ENCODE peak calls at places on chromosome 11, in nine cellular contexts. B is AG04450, O is psoas muscle, S is IMR-90, E is GM23338, I is neural progenitor cell, N is stomach, Z is neuronal stem cell, K is dorsolateral prefrontal cortex. Y is an unnamed sample.

GRCh38 chr11:79794484-79795393 is 353.9 kb upstream of the TENM4 start:
- DNase-seq in E (peak; percentile 2), N (no peak), S (no peak), B (no peak), I (no peak), K (no peak), O (no peak), Z (no peak), Y (no peak)

GRCh38 chr11:1877211-1878133 is 14.2 kb downstream of the PRR33 start:
- DNase-seq in B (no peak), Z (no peak), I (no peak), N (peak; percentile 61), E (no peak), S (no peak), O (peak; percentile 62), K (no peak), Y (peak; percentile 70)

GRCh38 chr11:132821027-132821426 is 711.3 kb downstream of the OPCML start:
- DNase-seq in E (no peak), S (peak; percentile 43), I (no peak), N (no peak), K (no peak), B (peak; percentile 8), O (no peak), Z (no peak), Y (no peak)

GRCh38 chr11:46294365-46295309 is 17.2 kb downstream of the CREB3L1 start:
- DNase-seq in B (peak; percentile 82), K (no peak), O (no peak), N (peak; percentile 48), S (peak; percentile 97), E (peak; percentile 92), I (peak; percentile 85), Z (peak; percentile 70), Y (no peak)

GRCh38 chr11:44766112-44766971 is 39.6 kb downstream of the TSPAN18 start:
- DNase-seq in Z (no peak), N (peak; percentile 50), K (no peak), E (peak; percentile 46), B (peak; percentile 44), S (peak; percentile 93), O (peak; percentile 40), I (no peak), Y (no peak)

GRCh38 chr11:9399466-9399865 is 15.0 kb downstream of the IPO7 start:
- DNase-seq in I (no peak), N (no peak), S (peak; percentile 63), K (no peak), E (no peak), B (no peak), O (no peak), Z (no peak), Y (no peak)

GRCh38 chr11:68841718-68842426 is at the start of gene CPT1A:
- DNase-seq in E (peak; percentile 78), N (peak; percentile 86), B (no peak), Z (no peak), S (peak; percentile 66), O (peak; percentile 83), I (peak; percentile 87), K (no peak), Y (peak; percentile 73)

GRCh38 chr11:64519541-64519940 is 71.5 kb upstream of the SLC22A12 start:
- DNase-seq in K (no peak), N (no peak), E (no peak), O (no peak), Z (no peak), S (no peak), I (no peak), B (no peak), Y (no peak)

GRCh38 chr11:114180301-114181055 is 115.7 kb upstream of the NNMT start:
- DNase-seq in K (peak; percentile 64), B (no peak), O (peak; percentile 30), N (peak; percentile 77), I (peak; percentile 45), Z (no peak), S (no peak), E (peak; percentile 74), Y (no peak)

GRCh38 chr11:46202149-46202548 is 75.3 kb upstream of the CREB3L1 start:
- DNase-seq in O (no peak), I (peak; percentile 58), K (no peak), N (no peak), E (peak; percentile 75), Z (no peak), B (no peak), S (no peak), Y (no peak)

GRCh38 chr11:35077709-35078695 is 61.0 kb upstream of the CD44 start:
- DNase-seq in I (no peak), N (no peak), K (no peak), E (no peak), O (no peak), Z (no peak), S (peak; percentile 84), B (no peak), Y (no peak)

GRCh38 chr11:113363406-113363805 is 24.2 kb upstream of the ANKK1 start:
- DNase-seq in N (no peak), K (no peak), O (no peak), Z (no peak), S (no peak), E (no peak), I (no peak), B (no peak), Y (no peak)

GRCh38 chr11:36098976-36099375 is 155.1 kb downstream of the LDLRAD3 start:
- DNase-seq in Z (no peak), I (no peak), N (no peak), K (no peak), S (no peak), B (no peak), O (no peak), E (no peak), Y (no peak)

GRCh38 chr11:63915961-63916836 is 765 bp downstream of the RCOR2 start:
- DNase-seq in N (peak; percentile 37), K (no peak), O (peak; percentile 62), I (peak; percentile 94), E (peak; percentile 95), B (no peak), S (no peak), Z (no peak), Y (no peak)

GRCh38 chr11:64711138-64711943 is 11.7 kb downstream of the NRXN2 start:
- DNase-seq in B (no peak), S (no peak), O (no peak), E (peak; percentile 92), I (peak; percentile 71), K (no peak), Z (peak; percentile 62), N (no peak), Y (no peak)

GRCh38 chr11:71207996-71208774 is 44.2 kb downstream of the SHANK2 start:
- DNase-seq in I (no peak), B (no peak), N (no peak), K (no peak), O (no peak), E (no peak), S (no peak), Z (no peak), Y (peak; percentile 13)

GRCh38 chr11:13685461-13686108 is 17.1 kb downstream of the FAR1 start:
- DNase-seq in N (no peak), S (peak; percentile 15), Z (no peak), I (no peak), E (no peak), B (no peak), O (no peak), K (no peak), Y (no peak)

GRCh38 chr11:44791546-44791945 is 64.8 kb downstream of the TSPAN18 start:
- DNase-seq in B (no peak), N (no peak), S (no peak), Z (no peak), O (no peak), E (no peak), I (no peak), K (no peak), Y (no peak)

GRCh38 chr11:8260202-8260996 is 3.3 kb downstream of the LMO1 start:
- DNase-seq in O (no peak), N (peak; percentile 14), B (no peak), E (no peak), Z (no peak), I (no peak), S (no peak), K (no peak), Y (no peak)

GRCh38 chr11:128725630-128726461 is 32.0 kb downstream of the FLI1 start:
- DNase-seq in N (no peak), S (peak; percentile 59), E (no peak), O (no peak), K (no peak), I (no peak), Z (no peak), B (peak; percentile 23), Y (no peak)

GRCh38 chr11:32440372-32440888 is 5.1 kb upstream of the WT1 start:
- DNase-seq in Z (no peak), K (no peak), S (no peak), B (no peak), E (no peak), O (no peak), I (no peak), N (no peak), Y (no peak)
- H3K27ac ChIP-seq in Z (no peak overlapping the region), K (no peak overlapping the region), S (no peak overlapping the region), B (no peak overlapping the region), E (no peak overlapping the region), O (no peak overlapping the region), I (no peak overlapping the region), N (no peak overlapping the region), Y (no peak overlapping the region)

GRCh38 chr11:130873766-130874165 is 42.5 kb downstream of the SNX19 start:
- DNase-seq in E (no peak), I (no peak), B (no peak), O (no peak), S (peak; percentile 76), Z (no peak), K (no peak), N (no peak), Y (no peak)
- H3K27ac ChIP-seq in E (no peak overlapping the region), I (no peak overlapping the region), B (no peak overlapping the region), O (peak overlapping the region; percentile 89), S (no peak overlapping the region), Z (no peak overlapping the region), K (peak overlapping the region; percentile 70), N (no peak overlapping the region), Y (peak overlapping the region; percentile 44)

GRCh38 chr11:28837599-28837998 is 729.4 kb downstream of the METTL15 start:
- DNase-seq in B (no peak), O (no peak), K (no peak), I (no peak), N (no peak), S (no peak), E (no peak), Z (no peak), Y (no peak)

GRCh38 chr11:28838741-28839140 is 730.6 kb downstream of the METTL15 start:
- DNase-seq in N (no peak), I (no peak), Z (no peak), O (no peak), E (no peak), S (peak; percentile 84), K (no peak), B (no peak), Y (no peak)

GRCh38 chr11:28842716-28843115 is 734.5 kb downstream of the METTL15 start:
- DNase-seq in K (no peak), O (no peak), S (peak; percentile 15), Z (no peak), N (no peak), B (no peak), I (no peak), E (no peak), Y (no peak)
- H3K27ac ChIP-seq in K (no peak overlapping the region), O (no peak overlapping the region), S (no peak overlapping the region), Z (no peak overlapping the region), N (no peak overlapping the region), B (no peak overlapping the region), I (no peak overlapping the region), E (no peak overlapping the region), Y (no peak overlapping the region)

DNA sequence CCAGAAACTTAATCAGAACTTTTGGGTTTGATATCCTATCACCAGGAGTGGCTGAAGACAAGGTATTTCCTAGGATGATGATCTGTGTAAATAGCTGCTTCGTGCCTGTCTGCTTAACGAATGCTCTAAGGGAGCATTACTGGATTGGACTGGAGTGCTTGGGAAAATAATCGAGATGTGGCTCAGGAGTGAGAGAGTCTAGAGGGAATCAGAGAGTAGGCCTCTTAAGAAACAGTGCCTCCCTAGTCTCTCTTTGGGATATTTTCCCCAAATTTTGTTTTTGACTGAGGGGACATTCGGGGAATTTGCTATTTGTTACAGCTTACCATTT is 2.5 kb downstream of the MAML2 start:
- DNase-seq in B (no peak), S (peak; percentile 56), O (no peak), K (no peak), E (no peak), N (no peak), Z (no peak), I (no peak), Y (no peak)
- H3K27ac ChIP-seq in B (peak overlapping the region; percentile 84), S (peak overlapping the region; percentile 94), O (peak overlapping the region; percentile 65), K (peak overlapping the region; percentile 78), E (no peak overlapping the region), N (peak overlapping the region; percentile 90), Z (no peak overlapping the region), I (no peak overlapping the region), Y (peak overlapping the region; percentile 54)